ENCODE peak calls at places on chromosomes 1 and 21, in six cellular contexts. H is GM06990, U is EL, V is GM19239, I is GM13977, A is amniotic stem cell. W is an unnamed sample.

GRCh38 chr1:167221126-167221803 is 579 bp downstream of the POU2F1 start:
- DNase-seq in H (no peak), U (no peak), V (no peak), I (peak), A (no peak), W (peak)

GRCh38 chr1:27891196-27891889 is 19.0 kb downstream of the THEMIS2 start:
- DNase-seq in H (peak), U (no peak), V (peak), I (peak), A (no peak), W (no peak)

GRCh38 chr1:229874150-229874549 is 192.9 kb upstream of the GALNT2 start:
- DNase-seq in H (no peak), U (no peak), V (no peak), I (no peak), A (no peak), W (no peak)

GRCh38 chr21:46189213-46189958 is 5.1 kb upstream of the SPATC1L start:
- DNase-seq in H (no peak), U (peak), V (no peak), I (no peak), A (no peak), W (peak)

GRCh38 chr1:29901618-29902017 is 665.3 kb downstream of the PTPRU start:
- DNase-seq in H (no peak), U (no peak), V (no peak), I (no peak), A (no peak), W (no peak)

GRCh38 chr1:112605633-112606327 is 13.2 kb downstream of the ST7L start:
- DNase-seq in H (no peak), U (peak), V (no peak), I (no peak), A (no peak), W (peak)

GRCh38 chr1:174160109-174160473 is 771 bp downstream of the RABGAP1L start:
- DNase-seq in H (no peak), U (peak), V (no peak), I (no peak), A (peak), W (peak)

GRCh38 chr1:113981962-113982931 is 3.0 kb downstream of the OLFML3 start:
- DNase-seq in H (no peak), U (peak), V (no peak), I (no peak), A (no peak), W (peak)

GRCh38 chr1:233233508-233234040 is 62.0 kb downstream of the PCNX2 start:
- DNase-seq in H (no peak), U (no peak), V (no peak), I (no peak), A (no peak), W (no peak)

GRCh38 chr1:44811714-44812151 is 3.4 kb downstream of the BTBD19 start:
- DNase-seq in H (no peak), U (peak), V (no peak), I (no peak), A (peak), W (peak)

GRCh38 chr1:78227705-78228260 is 182.0 kb downstream of the GIPC2 start:
- DNase-seq in H (no peak), U (no peak), V (no peak), I (no peak), A (no peak), W (no peak)